ENCODE peak calls at places on chromosomes 2 and 18, in four cellular contexts. W is foreskin fibroblast, R is A549, B is fibroblast of villous mesenchyme. M is an unnamed sample.

GRCh38 chr2:180006236-180006635 is 861 bp downstream of the CWC22 start:
- DNase-seq in B (no peak), W (no peak), R (no peak), M (no peak)

GRCh38 chr2:8884812-8885211 is 47.4 kb upstream of the KIDINS220 start:
- DNase-seq in W (no peak), B (no peak), R (no peak), M (no peak)

GRCh38 chr2:97726311-97727064 is 13.1 kb downstream of the ZAP70 start:
- DNase-seq in B (peak; percentile 21), R (no peak), W (peak; percentile 8), M (no peak)

GRCh38 chr2:98805412-98806265 is 74.7 kb upstream of the MGAT4A start:
- DNase-seq in W (peak; percentile 58), R (no peak), B (peak; percentile 34), M (peak; percentile 46)

GRCh38 chr2:263022-263738 is 652 bp downstream of the SH3YL1 start:
- DNase-seq in W (no peak), R (no peak), B (no peak), M (peak; percentile 34)

GRCh38 chr18:70454705-70455322 is 166.0 kb downstream of the SOCS6 start:
- DNase-seq in R (peak; percentile 38), W (peak; percentile 52), B (peak; percentile 74), M (peak; percentile 82)

GRCh38 chr18:36187138-36187825 is at the start of gene MOCOS:
- DNase-seq in B (peak; percentile 60), R (peak; percentile 63), W (peak; percentile 56), M (peak; percentile 89)

GRCh38 chr2:23565374-23565773 is 180.4 kb downstream of the KLHL29 start:
- DNase-seq in W (no peak), R (no peak), B (no peak), M (no peak)

GRCh38 chr18:62326646-62327348 is 1.7 kb downstream of the TNFRSF11A start:
- DNase-seq in W (no peak), R (no peak), B (no peak), M (no peak)

GRCh38 chr2:192148241-192148619 is 46.5 kb downstream of the TMEFF2 start:
- DNase-seq in R (no peak), B (no peak), W (no peak), M (no peak)

GRCh38 chr2:48148841-48149240 is 242.5 kb upstream of the FBXO11 start:
- DNase-seq in R (no peak), W (no peak), B (peak; percentile 88), M (no peak)

GRCh38 chr2:48147719-48148118 is 241.4 kb upstream of the FBXO11 start:
- DNase-seq in R (no peak), W (no peak), B (no peak), M (no peak)

GRCh38 chr2:48146552-48146951 is 240.3 kb upstream of the FBXO11 start:
- DNase-seq in W (no peak), R (no peak), B (no peak), M (no peak)

GRCh38 chr2:48145845-48146452 is 239.7 kb upstream of the FBXO11 start:
- DNase-seq in B (peak; percentile 80), W (no peak), R (no peak), M (peak; percentile 60)

GRCh38 chr2:48144777-48145176 is 238.5 kb upstream of the FBXO11 start:
- DNase-seq in B (peak; percentile 12), R (no peak), W (no peak), M (no peak)
- H3K4me3 ChIP-seq in B (no peak overlapping the region), R (no peak overlapping the region), W (no peak overlapping the region), M (no peak overlapping the region)

GRCh38 chr2:71460056-71460455 is 6.7 kb downstream of the DYSF start:
- DNase-seq in B (no peak), W (no peak), R (no peak), M (no peak)

GRCh38 chr2:71462641-71463341 is 9.4 kb downstream of the DYSF start:
- DNase-seq in W (no peak), R (no peak), B (no peak), M (no peak)

GRCh38 chr2:71460595-71461303 is 7.4 kb downstream of the DYSF start:
- DNase-seq in W (no peak), B (no peak), R (peak; percentile 60), M (no peak)

GRCh38 chr2:71462056-71462605 is 8.8 kb downstream of the DYSF start:
- DNase-seq in B (no peak), W (no peak), R (no peak), M (no peak)

GRCh38 chr2:71461304-71461671 is 7.9 kb downstream of the DYSF start:
- DNase-seq in R (no peak), B (no peak), W (no peak), M (no peak)
- H3K4me3 ChIP-seq in R (no peak overlapping the region), B (no peak overlapping the region), W (no peak overlapping the region), M (no peak overlapping the region)

GRCh38 chr2:144523606-144524131 is 3.8 kb upstream of the ZEB2 start:
- DNase-seq in W (no peak), R (peak; percentile 8), B (no peak), M (no peak)
- H3K4me3 ChIP-seq in W (peak overlapping the region; percentile 71), R (peak overlapping the region; percentile 56), B (peak overlapping the region; percentile 64), M (peak overlapping the region; percentile 50)

GRCh38 chr2:130336877-130337734 is 5.6 kb upstream of the IMP4 start:
- DNase-seq in W (peak; percentile 66), B (peak; percentile 84), R (peak; percentile 90), M (peak; percentile 93)

GRCh38 chr2:130337735-130338325 is 4.9 kb upstream of the IMP4 start:
- DNase-seq in R (no peak), W (peak; percentile 61), B (peak; percentile 70), M (peak; percentile 13)

GRCh38 chr2:130335226-130335625 is 7.5 kb upstream of the IMP4 start:
- DNase-seq in R (no peak), B (no peak), W (no peak), M (no peak)

GRCh38 chr2:130334026-130334425 is 8.7 kb upstream of the IMP4 start:
- DNase-seq in W (no peak), R (no peak), B (no peak), M (no peak)

DNA sequence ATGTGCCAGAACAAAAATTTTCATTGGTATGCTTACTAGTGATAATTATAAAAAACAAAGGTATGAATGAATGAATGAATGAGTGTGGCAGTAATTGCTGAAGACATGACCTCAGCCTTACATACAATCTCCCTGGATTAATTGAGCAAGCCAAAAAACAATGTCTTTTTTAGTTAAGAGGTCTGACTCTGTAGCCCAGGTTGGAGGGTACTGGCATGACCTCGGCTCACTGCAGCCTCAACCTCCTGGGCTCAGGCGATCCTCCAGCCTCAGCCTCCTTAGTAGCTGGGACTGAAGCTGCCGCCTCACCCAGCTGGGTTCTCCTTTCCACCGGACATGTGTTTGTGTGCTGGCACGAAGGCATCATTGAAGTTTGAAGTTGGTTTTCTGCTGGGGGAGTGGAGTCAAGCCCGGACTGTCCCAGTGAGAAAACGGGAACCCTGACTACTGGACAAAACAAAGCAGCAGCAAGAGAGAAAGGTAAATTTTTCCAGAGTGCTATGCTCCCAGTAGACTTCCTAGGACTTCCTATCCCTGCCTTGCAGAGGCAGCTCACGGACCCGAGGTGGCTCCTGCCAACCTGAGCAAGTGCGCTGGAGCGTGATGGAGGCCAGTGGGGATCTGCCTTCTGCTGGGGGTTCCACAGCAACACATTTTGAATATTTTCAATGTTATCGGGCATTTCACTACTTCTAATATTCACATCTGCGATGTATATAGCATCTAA is 6.4 kb upstream of the IMP4 start:
- DNase-seq in R (no peak), W (no peak), B (no peak), M (peak; percentile 3)
- H3K4me3 ChIP-seq in R (peak overlapping the region; percentile 46), W (no peak overlapping the region), B (no peak overlapping the region), M (no peak overlapping the region)

M was measured in hepatocyte.